ENCODE peak calls at places on chromosomes 1 and 21, in seven cellular contexts. R is neuronal stem cell; F is Peyer's patch; T is lower leg skin; X is memory B cell; U is CD8-positive, alpha-beta memory T cell; I is activated CD8-positive, alpha-beta memory T cell treated with anti-CD3 and anti-CD28 coated beads, Interleukin-2, amount 50 U/mL, for 4 hours. O is an unnamed sample.

GRCh38 chr1:180503274-180503862 is 991 bp upstream of the ACBD6 start:
- DNase-seq in R (no peak), F (no peak), T (no peak), X (no peak), U (no peak), I (no peak), O (no peak)

GRCh38 chr1:47996060-47996405 is 1.2 kb downstream of the TRABD2B start:
- DNase-seq in R (no peak), F (no peak), T (no peak), X (no peak), U (no peak), I (no peak), O (no peak)

GRCh38 chr1:15094056-15094455 is 59.5 kb upstream of the TMEM51 start:
- DNase-seq in R (no peak), F (no peak), T (no peak), X (no peak), U (no peak), I (no peak), O (no peak)

GRCh38 chr1:51950701-51951100 is 39.8 kb downstream of the RAB3B start:
- DNase-seq in R (no peak), F (no peak), T (no peak), X (no peak), U (no peak), I (no peak), O (no peak)

GRCh38 chr1:202200669-202201068 is 7.1 kb downstream of the LGR6 start:
- DNase-seq in R (no peak), F (no peak), T (no peak), X (no peak), U (no peak), I (no peak), O (no peak)

GRCh38 chr1:51266791-51267190 is 30.7 kb downstream of the RNF11 start:
- DNase-seq in R (no peak), F (no peak), T (no peak), X (no peak), U (no peak), I (no peak), O (no peak)

GRCh38 chr21:28294046-28294445 is 698.6 kb downstream of the LTN1 start:
- DNase-seq in R (no peak), F (no peak), T (no peak), X (no peak), U (no peak), I (no peak), O (no peak)

GRCh38 chr21:35559128-35559831 is 501.0 kb downstream of the SETD4 start:
- DNase-seq in R (no peak), F (no peak), T (no peak), X (no peak), U (no peak), I (no peak), O (no peak)

GRCh38 chr1:50779811-50780210 is 180.3 kb downstream of the FAF1 start:
- DNase-seq in R (no peak), F (no peak), T (no peak), X (peak), U (no peak), I (no peak), O (no peak)

GRCh38 chr1:82330330-82330729 is 529.6 kb downstream of the ADGRL2 start:
- DNase-seq in R (no peak), F (no peak), T (no peak), X (no peak), U (no peak), I (no peak), O (no peak)

GRCh38 chr1:149937779-149938178 is 1.1 kb upstream of the MTMR11 start:
- DNase-seq in R (no peak), F (no peak), T (no peak), X (no peak), U (no peak), I (no peak), O (no peak)

GRCh38 chr1:235864469-235864868 is 2.2 kb downstream of the LYST start:
- DNase-seq in R (no peak), F (no peak), T (no peak), X (no peak), U (no peak), I (no peak), O (no peak)

GRCh38 chr1:155139895-155140629 is at the start of gene DPM3:
- DNase-seq in R (peak), F (peak), T (peak), X (peak), U (peak), I (peak), O (peak)

GRCh38 chr1:91754348-91754747 is 131.6 kb downstream of the TGFBR3 start:
- DNase-seq in R (no peak), F (no peak), T (peak), X (no peak), U (no peak), I (no peak), O (no peak)

GRCh38 chr1:33268457-33268856 is 12.2 kb downstream of the ZNF362 start:
- DNase-seq in R (no peak), F (no peak), T (peak), X (no peak), U (no peak), I (no peak), O (no peak)

GRCh38 chr21:44893278-44893556 is 19.7 kb upstream of the PTTG1IP start:
- DNase-seq in R (no peak), F (no peak), T (no peak), X (no peak), U (no peak), I (no peak), O (no peak)

GRCh38 chr1:212290608-212291007 is 5.4 kb downstream of the PPP2R5A start:
- DNase-seq in R (no peak), F (no peak), T (no peak), X (no peak), U (no peak), I (no peak), O (no peak)

GRCh38 chr1:147580200-147580557 is 38.9 kb downstream of the BCL9 start:
- DNase-seq in R (no peak), F (no peak), T (no peak), X (no peak), U (peak), I (no peak), O (no peak)

O was measured in breast epithelium.